ENCODE peak calls at places on chromosomes 1 and 21, in ten cellular contexts. K is A549, U is K562, J is endothelial cell of umbilical vein, C is IMR-90, S is tibial nerve, B is uterus, Q is body of pancreas, I is HCT116, Y is esophagus muscularis mucosa. X is an unnamed sample.

GRCh38 chr1:231354330-231355020 is 16.4 kb downstream of the SPRTN start:
- DNase-seq in K (no peak), U (peak), J (peak), C (peak), S (no peak), B (no peak), Q (no peak), I (no peak), Y (no peak), X (no peak)

GRCh38 chr1:111938123-111938522 is 51.3 kb downstream of the KCND3 start:
- DNase-seq in K (no peak), U (no peak), J (no peak), C (no peak), S (no peak), B (no peak), Q (no peak), I (no peak), Y (no peak), X (no peak)

GRCh38 chr1:67847466-67847865 is 14.2 kb upstream of the GNG12 start:
- DNase-seq in K (no peak), U (no peak), J (peak), C (peak), S (no peak), B (no peak), Q (no peak), I (no peak), Y (no peak), X (no peak)

GRCh38 chr1:22380024-22380785 is 71.4 kb upstream of the ZBTB40 start:
- DNase-seq in K (peak), U (peak), J (no peak), C (no peak), S (no peak), B (no peak), Q (no peak), I (no peak), Y (no peak), X (no peak)

GRCh38 chr1:225700164-225700740 is 47.3 kb upstream of the ENAH start:
- DNase-seq in K (peak), U (no peak), J (peak), C (peak), S (peak), B (no peak), Q (peak), I (peak), Y (no peak), X (no peak)

GRCh38 chr1:18912550-18912949 is 10.2 kb upstream of the ALDH4A1 start:
- DNase-seq in K (no peak), U (no peak), J (no peak), C (no peak), S (no peak), B (no peak), Q (no peak), I (no peak), Y (no peak), X (no peak)

GRCh38 chr1:116112388-116113140 is 1.4 kb downstream of the MAB21L3 start:
- DNase-seq in K (no peak), U (no peak), J (no peak), C (no peak), S (no peak), B (no peak), Q (no peak), I (no peak), Y (peak), X (no peak)

GRCh38 chr21:45998871-45999580 is 17.5 kb downstream of the COL6A1 start:
- DNase-seq in K (no peak), U (no peak), J (no peak), C (no peak), S (no peak), B (peak), Q (peak), I (no peak), Y (no peak), X (no peak)

GRCh38 chr1:92909321-92909720 is 51.9 kb downstream of the DIPK1A start:
- DNase-seq in K (peak), U (no peak), J (no peak), C (peak), S (no peak), B (no peak), Q (no peak), I (peak), Y (no peak), X (no peak)

GRCh38 chr1:226629210-226629895 is 80.8 kb downstream of the STUM start:
- DNase-seq in K (no peak), U (no peak), J (no peak), C (no peak), S (no peak), B (peak), Q (no peak), I (no peak), Y (no peak), X (peak)

GRCh38 chr1:176220100-176220689 is 13.1 kb upstream of the COP1 start:
- DNase-seq in K (no peak), U (no peak), J (no peak), C (no peak), S (no peak), B (no peak), Q (no peak), I (no peak), Y (no peak), X (no peak)

GRCh38 chr1:179126338-179127060 is 44.6 kb downstream of the TOR3A start:
- DNase-seq in K (no peak), U (no peak), J (peak), C (no peak), S (no peak), B (no peak), Q (peak), I (no peak), Y (no peak), X (no peak)

GRCh38 chr21:35051287-35051818 is 2.3 kb upstream of the RUNX1 start:
- DNase-seq in K (peak), U (peak), J (peak), C (peak), S (peak), B (peak), Q (peak), I (peak), Y (peak), X (peak)

GRCh38 chr1:28526886-28527285 is 21.0 kb downstream of the RCC1 start:
- DNase-seq in K (peak), U (no peak), J (no peak), C (no peak), S (no peak), B (no peak), Q (peak), I (peak), Y (no peak), X (no peak)

GRCh38 chr1:209080170-209080781 is 503.2 kb upstream of the CAMK1G start:
- DNase-seq in K (peak), U (no peak), J (no peak), C (no peak), S (no peak), B (no peak), Q (no peak), I (no peak), Y (no peak), X (no peak)

GRCh38 chr1:50783286-50783685 is 176.8 kb downstream of the FAF1 start:
- DNase-seq in K (no peak), U (no peak), J (no peak), C (no peak), S (no peak), B (no peak), Q (no peak), I (no peak), Y (no peak), X (no peak)

GRCh38 chr21:35648512-35648911 is 411.8 kb downstream of the SETD4 start:
- DNase-seq in K (no peak), U (no peak), J (no peak), C (no peak), S (no peak), B (no peak), Q (peak), I (no peak), Y (peak), X (no peak)

GRCh38 chr1:207103892-207104373 is at the start of gene C4BPA:
- DNase-seq in K (peak), U (no peak), J (no peak), C (no peak), S (no peak), B (no peak), Q (peak), I (no peak), Y (no peak), X (no peak)

GRCh38 chr1:243500506-243500905 is 244.7 kb downstream of the SDCCAG8 start:
- DNase-seq in K (no peak), U (no peak), J (no peak), C (no peak), S (no peak), B (no peak), Q (no peak), I (no peak), Y (peak), X (no peak)

GRCh38 chr1:180198186-180198585 is 31.9 kb upstream of the LHX4 start:
- DNase-seq in K (no peak), U (no peak), J (no peak), C (no peak), S (no peak), B (no peak), Q (no peak), I (no peak), Y (no peak), X (no peak)

GRCh38 chr1:245874942-245875580 is 632.0 kb downstream of the SMYD3 start:
- DNase-seq in K (no peak), U (peak), J (peak), C (peak), S (peak), B (peak), Q (peak), I (no peak), Y (no peak), X (no peak)

GRCh38 chr1:9822897-9823692 is 670 bp downstream of the CLSTN1 start:
- DNase-seq in K (peak), U (peak), J (peak), C (peak), S (no peak), B (peak), Q (no peak), I (no peak), Y (no peak), X (peak)

GRCh38 chr1:38787041-38787440 is 72.5 kb downstream of the RRAGC start:
- DNase-seq in K (no peak), U (no peak), J (no peak), C (no peak), S (no peak), B (no peak), Q (no peak), I (no peak), Y (no peak), X (no peak)

GRCh38 chr1:111213412-111213811 is 13.0 kb upstream of the DENND2D start:
- DNase-seq in K (no peak), U (no peak), J (no peak), C (no peak), S (no peak), B (no peak), Q (no peak), I (no peak), Y (no peak), X (no peak)

GRCh38 chr21:36877741-36878140 is 88.7 kb downstream of the HLCS start:
- DNase-seq in K (no peak), U (no peak), J (no peak), C (no peak), S (no peak), B (no peak), Q (no peak), I (no peak), Y (no peak), X (no peak)

GRCh38 chr1:100277866-100278265 is 11.8 kb downstream of the RTCA start:
- DNase-seq in K (peak), U (peak), J (peak), C (no peak), S (no peak), B (no peak), Q (no peak), I (no peak), Y (no peak), X (no peak)

GRCh38 chr21:46351476-46352155 is 27.7 kb downstream of the PCNT start:
- DNase-seq in K (no peak), U (no peak), J (no peak), C (no peak), S (no peak), B (no peak), Q (no peak), I (no peak), Y (no peak), X (no peak)

GRCh38 chr1:153612755-153613331 is at the start of gene S100A16:
- DNase-seq in K (peak), U (peak), J (peak), C (peak), S (peak), B (peak), Q (peak), I (peak), Y (no peak), X (no peak)
- TF ChIP-seq POLR2A in K (peak), U (no peak), J (no peak), C (peak), S (peak), B (peak), Q (peak), I (no peak), Y (no peak), X (no peak)

GRCh38 chr1:16143566-16144324 is 12.1 kb downstream of the EPHA2 start:
- DNase-seq in K (peak), U (peak), J (no peak), C (no peak), S (no peak), B (no peak), Q (peak), I (peak), Y (no peak), X (no peak)
- H3K4me3 ChIP-seq in K (peak), U (peak), J (no peak), C (no peak), S (no peak), B (no peak), Q (no peak), I (peak), Y (no peak), X (no peak)

GRCh38 chr1:235989105-235989504 is 75.8 kb downstream of the NID1 start:
- DNase-seq in K (no peak), U (no peak), J (no peak), C (no peak), S (no peak), B (no peak), Q (no peak), I (no peak), Y (no peak), X (no peak)

GRCh38 chr1:235992868-235993267 is 72.0 kb downstream of the NID1 start:
- DNase-seq in K (no peak), U (no peak), J (no peak), C (no peak), S (no peak), B (no peak), Q (no peak), I (no peak), Y (no peak), X (no peak)

GRCh38 chr1:235993652-235994051 is 71.2 kb downstream of the NID1 start:
- DNase-seq in K (no peak), U (no peak), J (no peak), C (no peak), S (no peak), B (no peak), Q (no peak), I (no peak), Y (no peak), X (no peak)

GRCh38 chr1:235992346-235992745 is 72.5 kb downstream of the NID1 start:
- DNase-seq in K (no peak), U (no peak), J (no peak), C (no peak), S (no peak), B (no peak), Q (no peak), I (no peak), Y (no peak), X (no peak)

DNA sequence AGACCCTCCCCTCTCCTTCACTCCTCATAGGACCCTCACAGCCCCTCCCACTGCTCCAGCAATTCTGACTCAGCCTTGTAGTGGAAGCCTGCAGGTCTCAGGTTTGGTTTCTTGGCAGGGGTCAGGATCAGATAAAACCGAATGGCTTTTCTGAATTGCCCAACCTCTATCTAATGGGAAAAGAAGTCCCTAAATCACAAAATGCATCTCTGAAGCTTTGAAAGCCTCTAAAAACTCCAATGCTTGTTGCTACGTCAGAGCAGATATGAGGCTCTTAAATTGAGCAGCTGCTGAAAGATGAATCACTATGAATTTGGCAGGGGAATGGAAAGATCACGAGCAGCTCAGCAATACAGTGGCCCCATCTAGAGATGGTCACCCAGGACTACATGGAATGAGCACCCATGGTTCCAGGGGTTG is 74.5 kb downstream of the NID1 start:
- DNase-seq in K (no peak), U (no peak), J (no peak), C (peak), S (no peak), B (no peak), Q (no peak), I (no peak), Y (no peak), X (no peak)
- TF ChIP-seq CTCF in K (no peak), U (no peak), J (no peak), C (no peak), S (no peak), B (no peak), Q (no peak), I (no peak), Y (no peak), X (no peak)

DNA sequence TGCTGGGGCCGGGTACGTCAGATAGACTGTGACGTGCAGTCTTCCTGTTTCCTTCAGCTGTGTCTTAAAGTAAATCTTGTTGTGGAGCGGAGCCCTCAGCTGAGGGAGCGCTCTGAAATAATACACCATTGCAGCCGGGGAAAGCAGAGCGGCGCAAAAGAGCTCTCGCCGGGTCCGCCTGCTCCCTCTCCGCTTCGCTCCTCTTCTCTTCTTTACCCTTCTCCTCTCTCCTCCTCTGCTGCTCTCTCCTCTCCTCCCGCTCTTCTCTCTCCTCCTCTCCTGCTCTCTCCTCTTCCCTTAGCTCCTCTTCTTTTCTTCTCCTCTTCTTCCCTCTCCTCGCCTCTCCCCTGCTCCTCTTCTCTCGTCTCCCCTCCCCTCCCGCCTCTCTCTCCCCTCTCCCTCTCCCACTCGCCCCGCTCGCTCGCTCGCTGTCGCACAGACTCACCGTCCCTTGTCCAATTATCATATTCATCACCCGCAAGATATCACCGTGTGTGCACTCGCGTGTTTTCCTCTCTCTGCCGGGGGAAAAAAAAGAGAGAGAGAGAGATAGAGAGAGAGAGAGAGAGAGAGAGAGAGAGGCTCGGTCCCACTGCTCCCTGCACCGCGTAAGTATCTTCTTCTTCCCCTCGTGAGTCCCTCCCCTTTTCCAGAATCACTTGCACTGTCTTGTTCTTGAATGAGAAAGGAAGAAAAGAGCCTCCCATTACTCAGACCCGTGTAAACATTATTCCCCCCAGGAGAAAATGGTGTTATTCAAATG is at the start of gene PROX1:
- DNase-seq in K (peak), U (peak), J (peak), C (peak), S (peak), B (peak), Q (peak), I (no peak), Y (peak), X (peak)
- TF ChIP-seq POLR2A in K (no peak), U (no peak), J (peak), C (no peak), S (no peak), B (peak), Q (peak), I (no peak), Y (peak), X (no peak)

GRCh38 chr1:32883973-32884372 is 2.3 kb upstream of the HPCA start:
- DNase-seq in K (no peak), U (no peak), J (no peak), C (no peak), S (no peak), B (no peak), Q (no peak), I (no peak), Y (no peak), X (no peak)
- H3K4me3 ChIP-seq in K (no peak), U (no peak), J (no peak), C (no peak), S (no peak), B (no peak), Q (no peak), I (no peak), Y (no peak), X (no peak)

GRCh38 chr1:25523512-25523911 is 19.9 kb upstream of the LDLRAP1 start:
- DNase-seq in K (no peak), U (peak), J (no peak), C (peak), S (no peak), B (no peak), Q (no peak), I (no peak), Y (no peak), X (no peak)
- TF ChIP-seq CTCF in K (no peak), U (peak), J (peak), C (peak), S (no peak), B (no peak), Q (no peak), I (peak), Y (no peak), X (no peak)

GRCh38 chr1:43645461-43645860 is 4.5 kb upstream of the KDM4A start:
- DNase-seq in K (no peak), U (no peak), J (no peak), C (no peak), S (no peak), B (no peak), Q (no peak), I (no peak), Y (no peak), X (no peak)
- TF ChIP-seq POLR2A in K (no peak), U (no peak), J (no peak), C (no peak), S (no peak), B (no peak), Q (no peak), I (no peak), Y (no peak), X (no peak)

GRCh38 chr1:203769505-203770343 is 4.7 kb downstream of the LAX1 start:
- DNase-seq in K (peak), U (no peak), J (peak), C (peak), S (peak), B (peak), Q (peak), I (no peak), Y (peak), X (no peak)
- H3K4me3 ChIP-seq in K (no peak), U (no peak), J (no peak), C (no peak), S (no peak), B (no peak), Q (no peak), I (no peak), Y (peak), X (no peak)